ENCODE peak calls at places on chromosome 5, in ten cellular contexts. Q, M, F, E, P, L, G, R, Z and D are unnamed samples.

GRCh38 chr5:177526191-177526590 is 9.4 kb upstream of the DDX41 start:
- DNase-seq in Q (no peak), M (no peak), F (no peak), E (no peak), P (no peak), L (no peak), G (no peak), R (no peak), Z (no peak), D (no peak)

GRCh38 chr5:53884844-53885243 is 324.4 kb downstream of the NDUFS4 start:
- DNase-seq in Q (no peak), M (no peak), F (no peak), E (peak; percentile 12), P (no peak), L (peak; percentile 37), G (no peak), R (no peak), Z (no peak), D (no peak)

GRCh38 chr5:175420383-175420782 is 23.6 kb downstream of the DRD1 start:
- DNase-seq in Q (no peak), M (no peak), F (no peak), E (no peak), P (no peak), L (no peak), G (no peak), R (no peak), Z (no peak), D (no peak)

GRCh38 chr5:82164109-82164956 is 113.8 kb downstream of the RPS23 start:
- DNase-seq in Q (no peak), M (peak; percentile 94), F (no peak), E (peak; percentile 92), P (no peak), L (peak; percentile 49), G (peak; percentile 91), R (no peak), Z (peak; percentile 93), D (no peak)

GRCh38 chr5:84445049-84445685 is 60.5 kb upstream of the EDIL3 start:
- DNase-seq in Q (peak; percentile 6), M (no peak), F (no peak), E (no peak), P (no peak), L (no peak), G (no peak), R (no peak), Z (no peak), D (no peak)

GRCh38 chr5:151622367-151623097 is 31.4 kb upstream of the FAT2 start:
- DNase-seq in Q (no peak), M (no peak), F (no peak), E (no peak), P (no peak), L (peak; percentile 13), G (no peak), R (no peak), Z (no peak), D (no peak)

GRCh38 chr5:180113660-180114303 is 42.2 kb upstream of the RNF130 start:
- DNase-seq in Q (no peak), M (no peak), F (no peak), E (no peak), P (no peak), L (no peak), G (no peak), R (no peak), Z (no peak), D (no peak)

GRCh38 chr5:170572453-170572852 is 68.6 kb downstream of the KCNIP1 start:
- DNase-seq in Q (no peak), M (peak; percentile 24), F (no peak), E (no peak), P (no peak), L (peak; percentile 20), G (no peak), R (no peak), Z (no peak), D (no peak)

GRCh38 chr5:10519729-10520128 is 44.1 kb upstream of the ANKRD33B start:
- DNase-seq in Q (no peak), M (no peak), F (no peak), E (no peak), P (no peak), L (no peak), G (no peak), R (no peak), Z (no peak), D (no peak)

GRCh38 chr5:10520716-10521115 is 43.2 kb upstream of the ANKRD33B start:
- DNase-seq in Q (no peak), M (no peak), F (no peak), E (peak; percentile 76), P (no peak), L (peak; percentile 62), G (peak; percentile 40), R (no peak), Z (peak; percentile 45), D (no peak)

GRCh38 chr5:10524376-10525123 is 39.3 kb upstream of the ANKRD33B start:
- DNase-seq in Q (no peak), M (peak; percentile 100), F (no peak), E (peak; percentile 72), P (no peak), L (peak; percentile 100), G (peak; percentile 76), R (no peak), Z (peak; percentile 95), D (no peak)

GRCh38 chr5:10522224-10522611 is 41.7 kb upstream of the ANKRD33B start:
- DNase-seq in Q (no peak), M (no peak), F (no peak), E (no peak), P (no peak), L (no peak), G (no peak), R (no peak), Z (no peak), D (no peak)

GRCh38 chr5:10521466-10522223 is 42.2 kb upstream of the ANKRD33B start:
- DNase-seq in Q (no peak), M (no peak), F (no peak), E (no peak), P (no peak), L (no peak), G (no peak), R (no peak), Z (no peak), D (no peak)
- TF ChIP-seq CTCF in Q (no peak), M (peak; percentile 51), F (peak; percentile 30), E (peak; percentile 50), P (peak; percentile 50), L (peak; percentile 37), G (peak; percentile 68), R (no peak), Z (peak; percentile 63), D (no peak)

GRCh38 chr5:58921106-58921505 is 338.2 kb downstream of the RAB3C start:
- DNase-seq in Q (no peak), M (no peak), F (no peak), E (peak; percentile 47), P (no peak), L (no peak), G (no peak), R (no peak), Z (peak; percentile 23), D (no peak)

GRCh38 chr5:58922392-58923171 is 339.7 kb downstream of the RAB3C start:
- DNase-seq in Q (no peak), M (peak; percentile 56), F (no peak), E (no peak), P (no peak), L (peak; percentile 61), G (no peak), R (peak; percentile 40), Z (no peak), D (no peak)

GRCh38 chr5:58924306-58924705 is 341.4 kb downstream of the RAB3C start:
- DNase-seq in Q (no peak), M (no peak), F (no peak), E (no peak), P (no peak), L (no peak), G (no peak), R (no peak), Z (no peak), D (no peak)

GRCh38 chr5:58925627-58926545 is 343.0 kb downstream of the RAB3C start:
- DNase-seq in Q (no peak), M (no peak), F (no peak), E (peak; percentile 59), P (no peak), L (no peak), G (no peak), R (no peak), Z (no peak), D (no peak)

DNA sequence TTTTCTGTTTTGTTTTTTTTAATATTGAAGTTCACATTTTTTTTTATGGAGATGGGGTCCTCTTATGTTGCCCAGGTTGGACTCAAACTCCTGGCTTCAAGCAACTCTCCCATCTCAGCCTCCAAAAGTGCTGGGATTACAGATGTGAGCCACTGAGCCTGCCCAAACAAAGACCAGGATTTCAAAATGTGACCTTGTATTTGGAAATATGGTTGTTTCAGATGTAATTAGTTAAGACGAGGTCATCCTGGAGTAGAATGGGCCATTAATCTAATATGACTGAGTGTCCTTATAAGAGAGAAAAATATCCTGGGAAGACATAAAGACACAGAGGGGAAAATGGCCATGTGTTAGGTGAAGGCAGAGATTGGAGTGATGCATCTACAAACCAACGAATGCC is 340.5 kb downstream of the RAB3C start:
- DNase-seq in Q (no peak), M (peak; percentile 18), F (no peak), E (no peak), P (no peak), L (no peak), G (no peak), R (no peak), Z (no peak), D (no peak)
- TF ChIP-seq CTCF in Q (no peak), M (no peak), F (no peak), E (no peak), P (no peak), L (no peak), G (no peak), R (no peak), Z (no peak), D (no peak)

DNA sequence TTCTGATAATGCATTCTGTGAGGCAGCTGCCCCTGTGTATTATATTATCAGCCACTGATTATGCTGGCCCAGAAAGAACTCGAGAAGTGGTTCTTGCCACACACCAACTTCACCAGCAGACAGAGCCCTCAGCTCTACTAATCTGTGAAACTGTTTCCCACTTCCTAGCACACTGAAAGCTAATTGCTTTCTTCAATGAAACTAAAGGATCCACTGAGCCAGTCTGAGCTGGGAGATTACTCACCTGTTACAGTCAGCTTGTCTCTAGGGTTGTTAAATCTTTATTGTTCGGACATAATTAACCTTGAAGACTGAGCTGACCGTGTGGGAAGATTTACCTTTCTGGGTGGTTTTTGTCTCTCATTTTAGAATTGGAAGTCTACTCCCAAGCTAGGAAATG is 263.2 kb downstream of the KCTD16 start:
- DNase-seq in Q (no peak), M (no peak), F (no peak), E (no peak), P (no peak), L (no peak), G (no peak), R (no peak), Z (no peak), D (no peak)
- TF ChIP-seq CTCF in Q (no peak), M (no peak), F (no peak), E (no peak), P (no peak), L (no peak), G (no peak), R (no peak), Z (no peak), D (no peak)

DNA sequence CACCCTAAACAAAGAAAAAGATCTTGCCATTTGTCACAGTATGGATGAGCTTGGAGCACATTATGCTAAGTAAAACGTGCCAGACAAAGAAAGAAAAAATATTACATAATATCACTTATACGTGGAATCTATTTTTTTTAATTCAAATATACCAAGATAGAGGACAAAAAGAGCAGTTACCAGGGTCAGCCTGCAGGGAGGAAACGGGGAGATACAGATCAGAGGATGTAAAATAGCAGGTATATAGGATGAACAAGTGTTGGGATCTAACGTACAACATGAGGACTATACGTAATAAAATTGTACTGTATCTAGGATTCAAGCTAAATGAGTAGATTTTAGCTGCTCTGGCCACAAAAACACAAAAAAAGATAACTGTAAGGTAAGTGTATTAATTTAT is 247.5 kb downstream of the TMEM161B start:
- DNase-seq in Q (no peak), M (no peak), F (no peak), E (no peak), P (no peak), L (no peak), G (no peak), R (no peak), Z (no peak), D (no peak)
- TF ChIP-seq CTCF in Q (no peak), M (no peak), F (no peak), E (no peak), P (no peak), L (no peak), G (no peak), R (no peak), Z (no peak), D (no peak)